ENCODE peak calls at places on chromosomes 1 and 21, in five cellular contexts. T, W, U, N and Q are unnamed samples.

GRCh38 chr1:159068877-159069276 is 7.7 kb downstream of the AIM2 start:
- DNase-seq in W (no peak), T (peak), U (no peak), N (peak), Q (peak)

GRCh38 chr1:53195913-53196484 is 625 bp upstream of the CPT2 start:
- DNase-seq in W (no peak), N (no peak), T (no peak), U (no peak), Q (peak)

GRCh38 chr1:101181930-101182329 is 54.9 kb upstream of the S1PR1 start:
- DNase-seq in W (no peak), T (peak), U (no peak), N (peak), Q (no peak)

GRCh38 chr1:31939484-31940329 is 1.5 kb upstream of the PTP4A2 start:
- DNase-seq in W (no peak), N (peak), T (peak), U (no peak), Q (peak)

GRCh38 chr1:221439734-221440436 is 302.0 kb downstream of the DUSP10 start:
- DNase-seq in N (peak), W (no peak), T (peak), U (no peak), Q (peak)

GRCh38 chr1:108816049-108816882 is 40.6 kb downstream of the AKNAD1 start:
- DNase-seq in T (peak), U (peak), N (peak), W (peak), Q (peak)

GRCh38 chr1:30092051-30092858 is 631.1 kb downstream of the MATN1 start:
- DNase-seq in T (no peak), U (no peak), N (no peak), W (no peak), Q (no peak)

GRCh38 chr1:202274611-202275010 is 67.1 kb downstream of the UBE2T start:
- DNase-seq in T (peak), U (no peak), N (peak), W (no peak), Q (peak)

GRCh38 chr1:23624440-23624839 is 65.1 kb upstream of the ID3 start:
- DNase-seq in U (no peak), W (no peak), T (no peak), N (no peak), Q (no peak)

GRCh38 chr21:45312296-45312695 is 24.6 kb upstream of the POFUT2 start:
- DNase-seq in W (no peak), U (no peak), N (no peak), T (no peak), Q (no peak)

GRCh38 chr1:20538227-20538626 is 14.1 kb upstream of the FAM43B start:
- DNase-seq in W (no peak), N (no peak), U (no peak), T (no peak), Q (no peak)

GRCh38 chr1:65264197-65264929 is 45.0 kb upstream of the DNAJC6 start:
- DNase-seq in U (no peak), W (no peak), T (peak), N (peak), Q (no peak)

GRCh38 chr1:31771891-31772668 is 7.9 kb upstream of the ADGRB2 start:
- DNase-seq in U (no peak), W (no peak), N (peak), T (peak), Q (no peak)

GRCh38 chr21:14603202-14603601 is 57.1 kb upstream of the SAMSN1 start:
- DNase-seq in U (no peak), W (no peak), N (peak), T (peak), Q (peak)

GRCh38 chr21:16624468-16625102 is 888.3 kb upstream of the CXADR start:
- DNase-seq in U (no peak), W (no peak), T (no peak), N (no peak), Q (no peak)

GRCh38 chr1:211420845-211421454 is 71.0 kb downstream of the RD3 start:
- DNase-seq in N (peak), T (peak), U (no peak), W (no peak), Q (no peak)

DNA sequence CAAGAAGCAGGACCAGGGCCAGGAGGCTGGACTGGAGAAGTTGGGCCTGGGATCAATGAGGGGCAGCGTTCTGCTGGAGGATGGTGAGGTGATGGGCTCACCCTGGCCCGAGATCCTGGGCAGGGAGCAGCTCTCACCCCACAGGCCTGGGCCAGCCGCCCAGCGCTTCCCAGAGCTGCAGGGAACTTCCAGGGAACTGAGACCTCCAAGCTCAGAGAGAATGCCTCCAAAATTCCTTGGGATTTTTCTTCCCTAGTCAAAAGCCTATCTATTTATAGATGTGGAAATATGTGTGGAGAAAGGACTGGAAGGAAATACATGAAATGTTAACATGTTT is 121.2 kb downstream of the SPSB1 start:
- DNase-seq in N (peak), T (peak), W (no peak), U (no peak), Q (peak)
- H3K4me3 ChIP-seq in N (peak), T (no peak), W (no peak), U (no peak), Q (no peak)

GRCh38 chr1:118588566-118588965 is 399.6 kb downstream of the TBX15 start:
- DNase-seq in T (no peak), U (no peak), W (no peak), N (no peak), Q (no peak)

DNA sequence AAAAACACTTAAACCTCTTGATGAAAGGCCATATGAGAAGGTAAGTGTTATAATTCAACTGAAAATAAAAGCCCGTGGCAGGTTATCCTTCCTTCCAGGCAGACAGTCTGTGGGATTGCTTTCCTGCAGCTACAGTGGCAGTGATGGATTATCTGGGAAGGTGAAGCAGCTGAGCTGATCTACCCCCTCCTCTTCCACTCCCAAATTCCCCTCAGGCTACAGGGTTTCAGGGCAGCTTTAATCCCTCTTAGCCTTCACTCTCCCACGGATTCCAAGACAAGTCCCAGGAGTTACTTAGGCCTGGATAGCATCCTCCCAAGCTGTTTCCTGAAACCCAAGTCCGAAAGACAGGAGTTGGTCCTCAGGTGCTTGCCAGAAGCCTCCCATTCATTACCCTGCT is 398.7 kb downstream of the TBX15 start:
- DNase-seq in U (no peak), N (no peak), T (no peak), W (no peak), Q (no peak)
- H3K14ac ChIP-seq in U (no peak), N (no peak), T (no peak), W (no peak), Q (no peak)

GRCh38 chr1:246577720-246578106 is 11.5 kb downstream of the CNST start:
- DNase-seq in T (peak), N (no peak), U (no peak), W (no peak), Q (no peak)
- H3K4me3 ChIP-seq in T (no peak), N (no peak), U (no peak), W (no peak), Q (no peak)

DNA sequence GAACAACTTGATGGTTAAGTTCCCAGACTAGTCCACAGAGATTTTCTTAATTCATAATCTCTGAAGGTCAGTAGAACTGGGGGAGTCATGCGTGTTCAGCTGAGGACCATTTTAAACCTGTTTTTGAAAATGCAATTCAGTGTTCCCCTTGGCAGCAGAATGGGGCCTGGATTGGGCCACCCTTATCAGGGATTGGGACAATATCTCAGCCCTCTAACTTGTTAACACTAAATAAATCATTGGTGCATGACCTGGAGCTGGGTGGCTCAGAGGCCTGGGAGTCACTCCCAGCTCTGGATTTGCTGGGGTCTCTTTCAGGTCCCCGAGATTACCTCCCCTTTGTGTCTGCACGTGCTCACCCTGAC is 55.3 kb downstream of the MRPS6 start:
- DNase-seq in N (no peak), T (no peak), U (no peak), W (no peak), Q (no peak)
- H3K14ac ChIP-seq in N (no peak), T (peak), U (no peak), W (no peak), Q (no peak)

GRCh38 chr21:37564924-37565529 is 198.5 kb downstream of the DYRK1A start:
- DNase-seq in T (peak), U (no peak), W (no peak), N (peak), Q (peak)
- H3K4me3 ChIP-seq in T (peak), U (no peak), W (no peak), N (peak), Q (no peak)